ENCODE peak calls at places on chromosomes 4 and X, in eight cellular contexts. X is body of pancreas, D is transverse colon, A is HCT116, Y is ovary, S is thyroid gland, T is prostate gland, P is A549. V is an unnamed sample.

GRCh38 chr4:107863850-107864371 is 39.2 kb downstream of the SGMS2 start:
- DNase-seq in P (no peak), T (peak; percentile 32), A (peak; percentile 48), D (peak; percentile 73), S (peak; percentile 70), Y (no peak), X (peak; percentile 45), V (peak; percentile 65)

GRCh38 chr4:151676301-151676700 is 84.5 kb downstream of the GATB start:
- DNase-seq in X (peak; percentile 10), T (no peak), P (no peak), D (no peak), A (peak; percentile 8), S (peak; percentile 44), Y (peak; percentile 31), V (no peak)

GRCh38 chr4:44434247-44434646 is 14.4 kb downstream of the KCTD8 start:
- DNase-seq in T (no peak), D (no peak), S (no peak), X (no peak), A (no peak), P (no peak), Y (no peak), V (no peak)

GRCh38 chrX:134418317-134419113 is 41.5 kb upstream of the HPRT1 start:
- DNase-seq in D (no peak), Y (no peak), P (no peak), S (no peak), T (no peak), X (no peak), A (no peak), V (no peak)

GRCh38 chrX:37409278-37409677 is 60.1 kb downstream of the PRRG1 start:
- DNase-seq in S (no peak), A (no peak), D (no peak), P (no peak), X (no peak), T (no peak), Y (no peak), V (no peak)

GRCh38 chr4:77449162-77449561 is 156.5 kb upstream of the CXCL13 start:
- DNase-seq in A (no peak), P (no peak), Y (no peak), S (no peak), D (no peak), T (no peak), X (no peak), V (no peak)

GRCh38 chr4:168666531-168666930 is 169.7 kb downstream of the PALLD start:
- DNase-seq in P (no peak), X (no peak), S (no peak), T (no peak), A (no peak), Y (no peak), D (no peak), V (no peak)

GRCh38 chr4:69025191-69025998 is 70.9 kb upstream of the UGT2B7 start:
- DNase-seq in Y (no peak), T (no peak), A (peak; percentile 2), P (no peak), S (peak; percentile 3), D (peak; percentile 15), X (peak; percentile 56), V (no peak)

GRCh38 chr4:88630756-88631155 is 38.5 kb downstream of the HERC3 start:
- DNase-seq in T (no peak), Y (no peak), D (no peak), P (peak; percentile 10), A (no peak), X (no peak), S (no peak), V (no peak)

GRCh38 chr4:185429660-185430059 is 3.9 kb upstream of the UFSP2 start:
- DNase-seq in D (no peak), X (no peak), S (no peak), A (no peak), Y (no peak), T (no peak), P (no peak), V (no peak)

GRCh38 chr4:107824367-107825071 is at the start of gene SGMS2:
- DNase-seq in S (peak; percentile 97), Y (peak; percentile 72), T (peak; percentile 92), P (peak; percentile 68), D (peak; percentile 90), A (peak; percentile 88), X (peak; percentile 94), V (peak; percentile 93)

GRCh38 chrX:66756717-66757116 is 117.8 kb upstream of the EDA2R start:
- DNase-seq in A (no peak), S (no peak), P (no peak), T (no peak), Y (no peak), D (no peak), X (no peak), V (no peak)

GRCh38 chrX:13415551-13415950 is 95.7 kb upstream of the ATXN3L start:
- DNase-seq in S (no peak), Y (no peak), X (no peak), D (no peak), A (no peak), P (no peak), T (no peak), V (no peak)

GRCh38 chr4:159071178-159071968 is 31.5 kb upstream of the RAPGEF2 start:
- DNase-seq in D (no peak), T (no peak), P (no peak), Y (no peak), A (peak; percentile 13), X (no peak), S (no peak), V (no peak)

GRCh38 chr4:165828928-165829327 is 44.1 kb upstream of the TLL1 start:
- DNase-seq in Y (no peak), A (no peak), X (no peak), P (no peak), T (no peak), S (no peak), D (no peak), V (no peak)

GRCh38 chr4:104615926-104616325 is 121.2 kb upstream of the CXXC4 start:
- DNase-seq in D (no peak), S (no peak), X (no peak), Y (no peak), P (no peak), A (no peak), T (no peak), V (peak; percentile 18)

GRCh38 chr4:104615496-104615895 is 120.8 kb upstream of the CXXC4 start:
- DNase-seq in A (no peak), Y (no peak), S (no peak), D (no peak), T (no peak), P (no peak), X (no peak), V (no peak)

GRCh38 chr4:104616401-104616820 is 121.7 kb upstream of the CXXC4 start:
- DNase-seq in Y (no peak), D (no peak), P (no peak), X (peak; percentile 3), T (no peak), S (peak; percentile 68), A (no peak), V (peak; percentile 68)
- H3K4me3 ChIP-seq in Y (no peak overlapping the region), D (no peak overlapping the region), P (no peak overlapping the region), X (no peak overlapping the region), T (no peak overlapping the region), S (no peak overlapping the region), A (no peak overlapping the region), V (no peak overlapping the region)

GRCh38 chr4:55853484-55854046 is at the start of gene EXOC1:
- DNase-seq in X (peak; percentile 98), T (peak; percentile 96), Y (peak; percentile 99), S (peak; percentile 99), A (peak; percentile 93), P (peak; percentile 60), D (peak; percentile 100), V (peak; percentile 98)
- TF ChIP-seq POLR2A in X (peak; percentile 66), T (peak; percentile 35), Y (peak; percentile 38), S (no peak), A (peak; percentile 32), P (peak; percentile 27), D (peak; percentile 76), V (no peak)

GRCh38 chrX:138710866-138711331 is 618 bp downstream of the FGF13 start:
- DNase-seq in A (no peak), T (no peak), D (no peak), Y (peak; percentile 15), P (no peak), X (no peak), S (peak; percentile 7), V (no peak)
- H3K4me3 ChIP-seq in A (no peak overlapping the region), T (peak overlapping the region; percentile 35), D (peak overlapping the region; percentile 17), Y (peak overlapping the region; percentile 56), P (peak overlapping the region; percentile 28), X (no peak overlapping the region), S (no peak overlapping the region), V (peak overlapping the region; percentile 22)

DNA sequence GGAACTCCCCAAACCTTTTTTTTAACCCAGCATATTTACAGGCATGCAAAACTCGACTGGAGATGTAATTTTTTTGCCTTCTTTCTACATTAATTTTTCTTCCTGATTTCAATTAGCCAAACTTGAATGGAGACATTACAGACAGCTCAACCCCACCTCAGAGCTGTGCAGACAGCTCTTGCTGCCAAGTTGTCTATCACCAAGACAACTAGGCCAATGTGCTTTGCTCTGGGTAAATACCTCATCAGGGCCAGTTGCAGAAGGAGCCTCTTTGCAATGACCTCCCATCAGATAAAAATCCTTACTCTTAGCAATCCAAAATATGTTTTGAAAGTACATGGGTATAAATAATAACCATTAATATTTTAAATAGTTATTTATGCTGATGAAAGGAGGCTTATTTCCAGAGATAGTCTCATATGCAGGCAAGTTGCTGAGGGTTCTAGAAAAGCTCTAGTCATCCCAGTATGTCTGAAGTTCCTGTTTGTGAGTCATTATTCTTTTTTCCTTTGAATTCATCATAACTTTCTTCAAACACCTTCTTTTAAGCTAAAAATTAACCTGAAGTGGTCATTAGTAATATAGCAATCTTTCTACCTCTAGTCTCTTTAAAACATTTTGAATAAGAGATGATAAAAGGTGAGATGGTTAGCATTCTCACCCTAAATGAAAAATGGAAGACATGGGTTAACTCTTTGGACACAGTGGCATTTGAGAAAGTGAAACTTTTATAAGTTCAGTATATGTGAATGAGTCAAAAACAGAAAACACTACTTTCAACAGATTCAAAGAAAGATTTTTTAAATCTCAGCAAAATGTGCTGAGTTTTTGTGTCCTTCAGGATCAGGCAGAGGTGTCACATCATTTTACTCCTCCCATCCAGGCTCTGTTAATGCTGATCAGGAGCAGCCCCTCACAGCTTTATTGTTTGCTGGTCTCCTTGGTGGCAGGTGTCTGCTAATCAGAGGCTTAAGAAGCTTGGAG is 475.5 kb upstream of the FGF16 start:
- DNase-seq in S (no peak), P (no peak), Y (no peak), X (no peak), T (no peak), D (no peak), A (no peak), V (no peak)
- TF ChIP-seq POLR2A in S (no peak), P (no peak), Y (no peak), X (no peak), T (no peak), D (no peak), A (no peak), V (no peak)